ENCODE peak calls at places on chromosomes 16 and 17, in six cellular contexts. J is cardiac muscle cell; H is OCI-LY7; A is mammary epithelial cell; T is CD4-positive, alpha-beta T cell; L is tibial artery. Q is an unnamed sample.

GRCh38 chr17:44987194-44987882 is 19.2 kb upstream of the C1QL1 start:
- DNase-seq in J (peak; percentile 54), H (no peak), A (no peak), T (no peak), L (no peak), Q (no peak)

GRCh38 chr17:48153711-48154642 is 46.4 kb downstream of the SNX11 start:
- DNase-seq in J (peak; percentile 36), H (peak; percentile 47), A (no peak), T (no peak), L (no peak), Q (no peak)

GRCh38 chr16:53695070-53695469 is 8.6 kb downstream of the RPGRIP1L start:
- DNase-seq in J (no peak), H (no peak), A (peak; percentile 60), T (no peak), L (no peak), Q (no peak)

GRCh38 chr16:78210305-78210704 is 110.9 kb downstream of the WWOX start:
- DNase-seq in J (no peak), H (no peak), A (peak; percentile 89), T (no peak), L (no peak), Q (no peak)

GRCh38 chr17:61492759-61493526 is 40.7 kb downstream of the TBX4 start:
- DNase-seq in J (no peak), H (no peak), A (no peak), T (no peak), L (no peak), Q (no peak)

GRCh38 chr17:142876-143784 is 5.8 kb downstream of the SCGB1C2 start:
- DNase-seq in J (no peak), H (no peak), A (no peak), T (no peak), L (peak; percentile 16), Q (no peak)

GRCh38 chr17:58632324-58633314 is 59.2 kb downstream of the TEX14 start:
- DNase-seq in J (no peak), H (no peak), A (no peak), T (no peak), L (no peak), Q (no peak)

GRCh38 chr17:82517230-82517865 is 2.2 kb upstream of the FOXK2 start:
- DNase-seq in J (no peak), H (no peak), A (no peak), T (no peak), L (no peak), Q (no peak)

GRCh38 chr16:48596326-48596725 is 13.7 kb downstream of the N4BP1 start:
- DNase-seq in J (no peak), H (no peak), A (peak; percentile 71), T (no peak), L (no peak), Q (no peak)

GRCh38 chr17:9517396-9517795 is 58.2 kb downstream of the STX8 start:
- DNase-seq in J (no peak), H (no peak), A (peak; percentile 6), T (no peak), L (no peak), Q (no peak)

GRCh38 chr16:54291107-54291980 is 4.8 kb upstream of the IRX3 start:
- DNase-seq in J (peak; percentile 53), H (no peak), A (no peak), T (no peak), L (no peak), Q (no peak)

GRCh38 chr16:60651351-60651750 is 1384.9 kb downstream of the CDH8 start:
- DNase-seq in J (no peak), H (no peak), A (peak; percentile 34), T (no peak), L (no peak), Q (no peak)

GRCh38 chr16:83561876-83562275 is 245.9 kb upstream of the HSBP1 start:
- DNase-seq in J (peak; percentile 76), H (no peak), A (peak; percentile 5), T (no peak), L (no peak), Q (no peak)

GRCh38 chr17:81244358-81245023 is 5.4 kb downstream of the NDUFAF8 start:
- DNase-seq in J (no peak), H (peak; percentile 47), A (no peak), T (no peak), L (no peak), Q (no peak)

GRCh38 chr17:61333151-61333550 is 66.5 kb upstream of the TBX2 start:
- DNase-seq in J (no peak), H (no peak), A (no peak), T (no peak), L (no peak), Q (no peak)

GRCh38 chr17:83193336-83194188 is 114.2 kb downstream of the METRNL start:
- DNase-seq in J (no peak), H (peak; percentile 50), A (peak; percentile 72), T (no peak), L (peak; percentile 28), Q (no peak)

GRCh38 chr17:4772235-4772613 is 538 bp downstream of the TM4SF5 start:
- DNase-seq in J (no peak), H (no peak), A (no peak), T (no peak), L (no peak), Q (no peak)

GRCh38 chr16:8430401-8430800 is 159.9 kb downstream of the TMEM114 start:
- DNase-seq in J (no peak), H (no peak), A (no peak), T (no peak), L (no peak), Q (no peak)

GRCh38 chr16:54466233-54466632 is 179.6 kb upstream of the IRX3 start:
- DNase-seq in J (no peak), H (no peak), A (no peak), T (no peak), L (no peak), Q (no peak)

GRCh38 chr17:34154916-34155730 is 100.0 kb upstream of the CCL2 start:
- DNase-seq in J (no peak), H (no peak), A (no peak), T (no peak), L (no peak), Q (no peak)

GRCh38 chr17:5123343-5124124 is 7.7 kb downstream of the USP6 start:
- DNase-seq in J (no peak), H (no peak), A (no peak), T (no peak), L (no peak), Q (no peak)

GRCh38 chr17:65058615-65059014 is 2.1 kb upstream of the GNA13 start:
- DNase-seq in J (no peak), H (no peak), A (peak; percentile 88), T (no peak), L (no peak), Q (no peak)

GRCh38 chr17:82217120-82217529 is 4.5 kb upstream of the CCDC57 start:
- DNase-seq in J (no peak), H (no peak), A (no peak), T (no peak), L (no peak), Q (no peak)

GRCh38 chr17:70968302-70968701 is 799.0 kb downstream of the KCNJ2 start:
- DNase-seq in J (no peak), H (no peak), A (no peak), T (no peak), L (no peak), Q (no peak)

GRCh38 chr16:228917-229730 is at the start of gene LUC7L:
- DNase-seq in J (peak; percentile 94), H (peak; percentile 89), A (peak; percentile 86), T (peak; percentile 76), L (peak; percentile 84), Q (peak; percentile 83)

GRCh38 chr16:230949-231348 is 1.7 kb upstream of the LUC7L start:
- DNase-seq in J (no peak), H (no peak), A (no peak), T (no peak), L (no peak), Q (no peak)

GRCh38 chr16:228151-228855 is 946 bp downstream of the LUC7L start:
- DNase-seq in J (peak; percentile 28), H (peak; percentile 30), A (peak; percentile 32), T (no peak), L (no peak), Q (no peak)

GRCh38 chr16:234468-235305 is at the start of gene FAM234A:
- DNase-seq in J (peak; percentile 98), H (peak; percentile 97), A (peak; percentile 90), T (peak; percentile 92), L (peak; percentile 93), Q (peak; percentile 94)

GRCh38 chr16:229731-230281 is 557 bp upstream of the LUC7L start:
- DNase-seq in J (no peak), H (no peak), A (no peak), T (no peak), L (no peak), Q (no peak)
- H3K9me3 ChIP-seq in J (no peaks in the 10 kb centered on the region), H (no peaks in the 10 kb centered on the region), A (no peaks in the 10 kb centered on the region), T (no peaks in the 10 kb centered on the region), L (no peaks in the 10 kb centered on the region), Q (no peaks in the 10 kb centered on the region)

DNA sequence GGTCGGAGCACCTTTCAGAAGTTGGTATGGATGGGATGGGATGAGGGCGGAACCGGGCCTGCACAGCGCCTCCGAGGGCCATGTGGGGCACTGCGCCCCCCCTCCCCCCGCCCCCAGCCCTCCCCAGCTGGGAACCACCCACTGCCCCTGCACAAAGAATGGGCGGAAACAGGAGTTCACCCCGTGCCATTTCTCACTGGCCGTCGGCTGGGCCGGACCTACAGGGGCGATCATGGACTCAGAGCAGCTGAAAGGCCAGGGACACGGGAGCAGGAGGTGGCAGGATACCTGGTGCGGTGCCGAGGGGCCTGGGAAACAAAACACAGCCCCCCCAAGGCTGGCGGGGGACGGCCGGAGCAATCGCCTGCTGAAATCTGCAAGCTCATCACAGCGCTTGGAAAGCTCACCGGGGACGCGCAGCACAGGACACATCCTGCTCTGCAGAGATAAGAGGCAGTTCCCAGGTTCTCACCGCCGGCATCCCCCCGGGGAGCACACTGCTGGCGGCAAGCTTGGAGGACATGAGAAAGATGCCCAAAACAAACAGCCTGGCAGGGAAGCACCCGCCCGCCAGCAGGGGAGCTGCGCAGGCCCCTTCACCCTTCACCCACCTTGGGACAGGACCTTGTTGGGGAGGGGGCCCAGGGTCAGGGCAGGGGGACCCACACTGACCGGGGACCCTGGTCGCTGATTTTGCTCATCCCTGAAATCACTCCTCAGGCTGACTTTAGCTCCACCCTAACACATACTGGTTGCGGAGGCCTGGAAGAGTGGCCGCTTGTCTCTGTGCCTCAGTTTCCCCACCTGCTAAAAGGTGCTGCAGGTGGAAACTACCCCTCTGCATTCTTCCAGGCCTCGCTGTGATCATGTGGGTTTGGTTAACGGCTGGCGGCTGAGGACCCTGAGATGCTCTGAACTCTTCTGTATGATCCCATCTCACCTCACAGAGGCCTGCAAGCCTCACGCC is 263.9 kb downstream of the C16orf95 start:
- DNase-seq in J (no peak), H (no peak), A (no peak), T (no peak), L (no peak), Q (no peak)
- TF ChIP-seq CTCF in J (no peak), H (peak; percentile 43), A (no peak), T (no peak), L (no peak), Q (no peak)

DNA sequence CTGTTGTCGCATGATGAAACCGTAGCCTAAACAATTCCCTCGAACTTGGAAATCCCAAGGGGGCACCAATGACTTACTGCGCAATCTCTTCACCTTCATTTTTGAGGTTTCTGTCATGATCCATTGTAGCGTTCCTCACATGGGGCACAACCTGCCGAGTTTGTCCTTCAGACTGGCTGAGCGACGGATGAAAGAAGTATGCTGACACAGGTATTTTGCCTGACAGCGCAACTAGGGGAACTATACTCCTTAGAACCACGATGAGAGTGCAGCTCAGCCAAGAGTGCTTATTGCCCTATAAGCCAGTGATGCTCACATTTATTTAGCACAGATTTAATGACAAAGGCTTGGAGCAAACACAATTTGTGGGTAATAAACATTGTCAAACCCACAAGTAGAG is 106.3 kb upstream of the ZNF267 start:
- DNase-seq in J (no peak), H (no peak), A (no peak), T (no peak), L (no peak), Q (no peak)
- H3K9me3 ChIP-seq in J (peaks cover 5% of the 10 kb centered on the region), H (peaks cover 16% of the 10 kb centered on the region), A (peaks cover 42% of the 10 kb centered on the region), T (peaks cover 94% of the 10 kb centered on the region), L (peaks cover 99% of the 10 kb centered on the region), Q (peaks cover 53% of the 10 kb centered on the region)

GRCh38 chr16:57555831-57556230 is 13.4 kb downstream of the ADGRG5 start:
- DNase-seq in J (no peak), H (no peak), A (no peak), T (no peak), L (no peak), Q (no peak)
- TF ChIP-seq CTCF in J (no peak), H (no peak), A (no peak), T (no peak), L (no peak), Q (no peak)